ENCODE peak calls at places on chromosomes 7 and 10, in six cellular contexts. One of them, this sample, is unnamed.
A peak's percentile ranks its signal among the peaks of the same experiment; 100 is the strongest.

GRCh38 chr7:36809064-36809463 is 84.8 kb upstream of the AOAH start:
- DNase-seq in astrocyte: no peak
- DNase-seq in psoas muscle: no peak
- DNase-seq in nephron progenitor cell: no peak
- DNase-seq in stimulated activated CD8-positive, alpha-beta memory T cell treated with anti-CD3 and anti-CD28 coated beads, Interleukin-4, amount 100 ng/mL, for 24 hours: no peak
- DNase-seq in fibroblast of pulmonary artery: no peak
- DNase-seq in this sample: no peak

GRCh38 chr7:84637568-84638338 is 443.2 kb upstream of the SEMA3A start:
- DNase-seq in nephron progenitor cell: no peak
- DNase-seq in fibroblast of pulmonary artery: peak; percentile 94
- DNase-seq in astrocyte: peak; percentile 95
- DNase-seq in psoas muscle: no peak
- DNase-seq in stimulated activated CD8-positive, alpha-beta memory T cell treated with anti-CD3 and anti-CD28 coated beads, Interleukin-4, amount 100 ng/mL, for 24 hours: no peak
- DNase-seq in this sample: peak; percentile 20

GRCh38 chr10:122435212-122435827 is 19.1 kb upstream of the ARMS2 start:
- DNase-seq in nephron progenitor cell: no peak
- DNase-seq in astrocyte: no peak
- DNase-seq in fibroblast of pulmonary artery: peak; percentile 71
- DNase-seq in psoas muscle: no peak
- DNase-seq in stimulated activated CD8-positive, alpha-beta memory T cell treated with anti-CD3 and anti-CD28 coated beads, Interleukin-4, amount 100 ng/mL, for 24 hours: no peak
- DNase-seq in this sample: peak; percentile 72

GRCh38 chr7:7731732-7732131 is 13.3 kb upstream of the RPA3 start:
- DNase-seq in fibroblast of pulmonary artery: no peak
- DNase-seq in nephron progenitor cell: no peak
- DNase-seq in astrocyte: no peak
- DNase-seq in stimulated activated CD8-positive, alpha-beta memory T cell treated with anti-CD3 and anti-CD28 coated beads, Interleukin-4, amount 100 ng/mL, for 24 hours: no peak
- DNase-seq in psoas muscle: no peak
- DNase-seq in this sample: no peak

GRCh38 chr10:45399113-45399512 is 25.1 kb downstream of the ALOX5 start:
- DNase-seq in astrocyte: no peak
- DNase-seq in psoas muscle: no peak
- DNase-seq in stimulated activated CD8-positive, alpha-beta memory T cell treated with anti-CD3 and anti-CD28 coated beads, Interleukin-4, amount 100 ng/mL, for 24 hours: no peak
- DNase-seq in fibroblast of pulmonary artery: no peak
- DNase-seq in nephron progenitor cell: no peak
- DNase-seq in this sample: no peak

GRCh38 chr7:96273716-96274115 is 48.2 kb downstream of the SLC25A13 start:
- DNase-seq in fibroblast of pulmonary artery: no peak
- DNase-seq in astrocyte: no peak
- DNase-seq in nephron progenitor cell: no peak
- DNase-seq in psoas muscle: no peak
- DNase-seq in stimulated activated CD8-positive, alpha-beta memory T cell treated with anti-CD3 and anti-CD28 coated beads, Interleukin-4, amount 100 ng/mL, for 24 hours: no peak
- DNase-seq in this sample: no peak

GRCh38 chr7:96238474-96238873 is 83.4 kb downstream of the SLC25A13 start:
- DNase-seq in stimulated activated CD8-positive, alpha-beta memory T cell treated with anti-CD3 and anti-CD28 coated beads, Interleukin-4, amount 100 ng/mL, for 24 hours: no peak
- DNase-seq in psoas muscle: no peak
- DNase-seq in nephron progenitor cell: peak; percentile 27
- DNase-seq in fibroblast of pulmonary artery: no peak
- DNase-seq in astrocyte: peak; percentile 31
- DNase-seq in this sample: no peak

GRCh38 chr10:101018600-101019439 is 12.1 kb downstream of the PDZD7 start:
- DNase-seq in psoas muscle: peak; percentile 86
- DNase-seq in stimulated activated CD8-positive, alpha-beta memory T cell treated with anti-CD3 and anti-CD28 coated beads, Interleukin-4, amount 100 ng/mL, for 24 hours: peak; percentile 69
- DNase-seq in astrocyte: peak; percentile 45
- DNase-seq in fibroblast of pulmonary artery: peak; percentile 83
- DNase-seq in nephron progenitor cell: peak; percentile 92
- DNase-seq in this sample: peak; percentile 93

GRCh38 chr7:43856996-43857395 is 12.3 kb downstream of the MRPS24 start:
- DNase-seq in psoas muscle: no peak
- DNase-seq in astrocyte: no peak
- DNase-seq in nephron progenitor cell: no peak
- DNase-seq in stimulated activated CD8-positive, alpha-beta memory T cell treated with anti-CD3 and anti-CD28 coated beads, Interleukin-4, amount 100 ng/mL, for 24 hours: no peak
- DNase-seq in fibroblast of pulmonary artery: no peak
- DNase-seq in this sample: no peak

GRCh38 chr7:70334883-70335282 is 736.6 kb downstream of the AUTS2 start:
- DNase-seq in astrocyte: no peak
- DNase-seq in nephron progenitor cell: no peak
- DNase-seq in stimulated activated CD8-positive, alpha-beta memory T cell treated with anti-CD3 and anti-CD28 coated beads, Interleukin-4, amount 100 ng/mL, for 24 hours: no peak
- DNase-seq in fibroblast of pulmonary artery: no peak
- DNase-seq in psoas muscle: no peak
- DNase-seq in this sample: no peak

This sample was measured in neural progenitor cell.